ENCODE peak calls at places on chromosomes 12 and 14, in four cellular contexts. X is bronchial epithelial cell, N is uterus, Y is LNCaP clone FGC. U is an unnamed sample.

GRCh38 chr14:65632487-65632886 is 220.0 kb downstream of the FUT8 start:
- DNase-seq in Y (peak), N (no peak), X (no peak), U (no peak)

GRCh38 chr12:55820679-55821078 is 2.8 kb downstream of the ORMDL2 start:
- DNase-seq in N (no peak), X (no peak), Y (no peak), U (peak)

GRCh38 chr14:53062856-53063255 is 90.3 kb downstream of the DDHD1 start:
- DNase-seq in X (peak), Y (no peak), N (no peak), U (peak)

GRCh38 chr12:91833780-91834359 is 311.8 kb downstream of the BTG1 start:
- DNase-seq in N (no peak), X (no peak), Y (no peak), U (no peak)

GRCh38 chr12:5395443-5396401 is 36.2 kb upstream of the NTF3 start:
- DNase-seq in X (peak), N (peak), Y (peak), U (peak)

GRCh38 chr12:76345569-76345968 is 2.6 kb downstream of the BBS10 start:
- DNase-seq in X (no peak), Y (peak), N (no peak), U (no peak)

GRCh38 chr14:95156153-95156764 is 1.1 kb downstream of the DICER1 start:
- DNase-seq in Y (no peak), X (peak), N (no peak), U (peak)

GRCh38 chr12:43277630-43278267 is 274.3 kb downstream of the ADAMTS20 start:
- DNase-seq in X (peak), N (no peak), Y (peak), U (peak)

GRCh38 chr14:52068741-52069616 is at the start of gene NID2:
- DNase-seq in N (peak), X (peak), Y (no peak), U (peak)

GRCh38 chr12:11853126-11853525 is 203.7 kb downstream of the ETV6 start:
- DNase-seq in X (no peak), Y (no peak), N (no peak), U (no peak)

GRCh38 chr12:88471641-88472040 is 108.6 kb downstream of the KITLG start:
- DNase-seq in X (peak), N (no peak), Y (peak), U (peak)

GRCh38 chr14:71348394-71348793 is 441.1 kb downstream of the PCNX1 start:
- DNase-seq in Y (no peak), X (no peak), N (no peak), U (no peak)

GRCh38 chr12:54037360-54038259 is 4.8 kb downstream of the HOXC5 start:
- DNase-seq in N (no peak), X (no peak), Y (no peak), U (no peak)

GRCh38 chr14:36066636-36067035 is 109.9 kb downstream of the PTCSC3 start:
- DNase-seq in X (peak), Y (no peak), N (no peak), U (peak)

GRCh38 chr12:50313256-50313931 is 30.1 kb upstream of the LIMA1 start:
- DNase-seq in Y (no peak), N (no peak), X (peak), U (peak)

GRCh38 chr12:10968765-10969456 is 17.8 kb downstream of the TAS2R50 start:
- DNase-seq in X (peak), N (peak), Y (peak), U (peak)

GRCh38 chr12:120962487-120963054 is 15.8 kb upstream of the HNF1A start:
- DNase-seq in X (peak), N (no peak), Y (no peak), U (peak)

GRCh38 chr12:15193927-15194326 is 27.3 kb downstream of the RERG start:
- DNase-seq in X (peak), N (peak), Y (no peak), U (peak)

GRCh38 chr14:33879684-33880286 is 71.1 kb downstream of the EGLN3 start:
- DNase-seq in Y (no peak), X (no peak), N (no peak), U (no peak)

GRCh38 chr14:101248056-101248725 is 313.1 kb upstream of the DIO3 start:
- DNase-seq in N (no peak), X (no peak), Y (no peak), U (no peak)

GRCh38 chr14:44662250-44662891 is 155.3 kb upstream of the FSCB start:
- DNase-seq in Y (no peak), X (no peak), N (no peak), U (no peak)

GRCh38 chr12:77855548-77855947 is 24.9 kb downstream of the NAV3 start:
- DNase-seq in N (no peak), Y (no peak), X (peak), U (peak)

GRCh38 chr14:28412076-28412475 is 354.5 kb upstream of the FOXG1 start:
- DNase-seq in X (peak), N (no peak), Y (no peak), U (peak)

GRCh38 chr14:63713765-63714164 is 14.1 kb downstream of the SGPP1 start:
- DNase-seq in X (peak), Y (no peak), N (no peak), U (peak)

GRCh38 chr14:33810308-33810707 is 140.6 kb downstream of the EGLN3 start:
- DNase-seq in N (no peak), Y (no peak), X (peak), U (peak)

GRCh38 chr12:45379261-45379660 is 163.4 kb downstream of the ANO6 start:
- DNase-seq in X (peak), N (no peak), Y (peak), U (peak)

GRCh38 chr12:101747695-101748094 is 8.4 kb upstream of the SYCP3 start:
- DNase-seq in Y (no peak), N (no peak), X (no peak), U (no peak)

GRCh38 chr12:13799574-13799973 is 181.8 kb downstream of the GRIN2B start:
- DNase-seq in Y (no peak), N (no peak), X (no peak), U (no peak)

GRCh38 chr12:42516573-42516972 is 73.0 kb downstream of the PRICKLE1 start:
- DNase-seq in Y (no peak), N (no peak), X (no peak), U (no peak)

GRCh38 chr12:43028826-43029225 is 439.3 kb upstream of the PRICKLE1 start:
- DNase-seq in X (no peak), Y (no peak), N (no peak), U (no peak)

GRCh38 chr14:22845103-22845394 is 8.7 kb downstream of the MMP14 start:
- DNase-seq in X (no peak), N (no peak), Y (no peak), U (no peak)

GRCh38 chr12:14941369-14941768 is 3.0 kb upstream of the ERP27 start:
- DNase-seq in Y (no peak), X (no peak), N (no peak), U (no peak)

GRCh38 chr12:14950982-14951746 is 10.2 kb downstream of the ARHGDIB start:
- DNase-seq in X (peak), Y (no peak), N (no peak), U (peak)

GRCh38 chr14:20866194-20866593 is 25.0 kb upstream of the RNASE3 start:
- DNase-seq in Y (no peak), X (no peak), N (no peak), U (no peak)

GRCh38 chr14:20866963-20867362 is 24.2 kb upstream of the RNASE3 start:
- DNase-seq in N (no peak), Y (no peak), X (peak), U (no peak)
- TF ChIP-seq CTCF in N (no peak), Y (peak), X (peak), U (peak)

GRCh38 chr12:113373440-113373839 is 15.1 kb downstream of the PLBD2 start:
- DNase-seq in Y (no peak), X (no peak), N (no peak), U (no peak)

GRCh38 chr12:113372371-113372770 is 14.0 kb downstream of the PLBD2 start:
- DNase-seq in X (no peak), N (no peak), Y (no peak), U (no peak)

GRCh38 chr12:113373966-113374365 is 15.6 kb downstream of the PLBD2 start:
- DNase-seq in N (no peak), Y (no peak), X (no peak), U (peak)

GRCh38 chr12:113370923-113371682 is 12.7 kb downstream of the PLBD2 start:
- DNase-seq in N (no peak), X (no peak), Y (no peak), U (no peak)

GRCh38 chr12:113371808-113372207 is 13.4 kb downstream of the PLBD2 start:
- DNase-seq in N (no peak), X (no peak), Y (no peak), U (no peak)
- H3K4me3 ChIP-seq in N (no peak), X (no peak), Y (no peak), U (no peak)

GRCh38 chr12:31204995-31205582 is 120.9 kb downstream of the SINHCAF start:
- DNase-seq in Y (no peak), N (no peak), X (peak), U (peak)
- TF ChIP-seq CTCF in Y (no peak), N (no peak), X (no peak), U (no peak)

DNA sequence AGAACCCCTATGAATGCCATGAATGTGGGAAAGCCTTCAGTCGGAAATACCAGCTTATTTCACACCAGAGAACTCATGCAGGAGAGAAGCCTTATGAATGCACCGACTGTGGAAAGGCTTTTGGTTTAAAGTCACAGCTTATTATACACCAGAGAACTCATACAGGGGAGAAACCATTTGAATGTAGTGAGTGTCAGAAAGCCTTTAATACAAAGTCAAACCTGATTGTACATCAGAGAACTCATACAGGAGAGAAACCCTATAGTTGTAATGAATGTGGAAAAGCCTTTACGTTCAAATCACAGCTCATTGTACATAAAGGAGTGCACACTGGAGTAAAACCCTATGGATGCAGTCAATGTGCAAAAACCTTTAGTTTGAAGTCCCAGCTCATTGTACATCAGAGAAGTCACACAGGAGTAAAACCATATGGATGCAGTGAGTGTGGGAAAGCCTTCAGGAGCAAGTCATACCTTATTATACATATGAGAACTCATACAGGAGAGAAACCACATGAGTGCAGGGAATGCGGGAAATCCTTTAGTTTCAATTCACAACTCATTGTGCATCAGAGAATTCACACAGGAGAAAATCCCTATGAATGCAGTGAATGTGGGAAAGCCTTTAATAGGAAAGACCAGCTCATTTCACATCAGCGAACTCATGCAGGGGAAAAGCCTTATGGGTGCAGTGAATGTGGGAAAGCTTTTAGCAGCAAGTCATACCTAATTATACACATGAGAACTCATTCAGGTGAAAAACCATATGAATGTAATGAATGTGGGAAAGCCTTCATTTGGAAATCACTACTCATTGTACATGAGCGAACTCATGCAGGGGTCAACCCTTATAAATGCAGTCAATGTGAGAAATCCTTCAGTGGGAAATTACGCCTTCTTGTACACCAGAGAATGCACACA is 22.3 kb downstream of the ZNF268 start:
- DNase-seq in N (no peak), Y (peak), X (no peak), U (peak)
- H3K4me3 ChIP-seq in N (no peak), Y (no peak), X (no peak), U (no peak)

DNA sequence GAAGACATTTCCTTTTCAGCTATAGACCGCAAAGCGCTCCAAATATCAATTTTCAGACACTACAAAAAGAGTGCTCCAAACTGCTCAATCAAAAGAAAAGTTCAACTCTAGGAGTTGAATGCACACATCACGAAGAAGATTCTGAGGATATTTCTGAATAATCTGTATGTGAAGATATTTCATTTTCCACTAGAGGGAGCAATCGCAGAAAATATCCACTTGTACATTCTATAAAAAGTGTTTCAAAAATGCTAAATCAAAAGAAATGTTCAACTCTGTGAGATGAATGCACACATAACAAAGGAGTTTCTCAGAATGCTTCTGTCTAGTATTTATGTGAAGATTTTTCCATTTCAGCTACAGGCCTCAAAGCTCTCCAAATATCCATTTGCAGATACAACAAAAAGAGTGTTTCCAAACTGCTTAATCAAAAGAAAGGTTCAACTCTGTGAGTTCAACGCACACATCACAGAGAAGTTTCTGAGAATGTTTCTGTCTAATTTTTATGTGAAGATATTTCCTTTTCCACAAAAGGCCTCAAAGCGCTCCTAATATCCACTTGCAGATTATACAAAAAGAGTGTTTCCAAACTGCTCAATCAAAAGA is 643.8 kb upstream of the ALG10B start:
- DNase-seq in N (no peak), Y (no peak), X (peak), U (peak)
- TF ChIP-seq CTCF in N (no peak), Y (peak), X (peak), U (no peak)

GRCh38 chr14:73997944-73998451 is 21.1 kb downstream of the ENTPD5 start:
- DNase-seq in N (no peak), X (no peak), Y (no peak), U (no peak)

GRCh38 chr14:73996731-73997107 is 22.4 kb downstream of the ENTPD5 start:
- DNase-seq in N (no peak), X (no peak), Y (no peak), U (no peak)

GRCh38 chr14:73998736-73999135 is 20.4 kb downstream of the ENTPD5 start:
- DNase-seq in N (no peak), Y (no peak), X (no peak), U (no peak)

GRCh38 chr14:73997108-73997943 is 21.8 kb downstream of the ENTPD5 start:
- DNase-seq in N (no peak), X (no peak), Y (no peak), U (no peak)

DNA sequence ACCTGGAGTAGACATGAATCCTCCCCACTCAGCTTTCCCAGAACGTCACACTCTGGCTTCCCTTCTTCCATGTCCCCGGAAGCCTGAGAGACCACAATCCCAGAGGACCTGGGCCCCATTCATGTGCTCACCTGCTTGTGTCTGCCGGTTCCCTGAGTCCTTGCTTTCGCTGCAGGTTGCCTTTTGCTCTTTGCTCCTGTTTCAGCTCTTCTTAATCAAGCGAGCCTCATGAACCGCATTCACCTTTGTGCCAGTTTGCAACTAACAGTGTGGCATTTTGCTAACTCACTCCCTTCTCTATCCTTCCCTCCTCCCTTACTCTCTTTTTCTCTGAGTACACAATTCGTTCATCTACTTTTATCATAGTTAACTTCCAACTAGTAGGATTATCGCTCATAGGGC is 23.1 kb downstream of the ENTPD5 start:
- DNase-seq in X (no peak), Y (no peak), N (no peak), U (no peak)
- H3K4me3 ChIP-seq in X (no peak), Y (no peak), N (no peak), U (no peak)

GRCh38 chr14:99808133-99808505 is 14.9 kb downstream of the EML1 start:
- DNase-seq in X (no peak), N (peak), Y (no peak), U (no peak)
- TF ChIP-seq CTCF in X (no peak), N (no peak), Y (no peak), U (no peak)

GRCh38 chr12:47223848-47224213 is 144.1 kb upstream of the AMIGO2 start:
- DNase-seq in Y (no peak), X (no peak), N (peak), U (no peak)
- H3K4me3 ChIP-seq in Y (no peak), X (no peak), N (peak), U (no peak)

DNA sequence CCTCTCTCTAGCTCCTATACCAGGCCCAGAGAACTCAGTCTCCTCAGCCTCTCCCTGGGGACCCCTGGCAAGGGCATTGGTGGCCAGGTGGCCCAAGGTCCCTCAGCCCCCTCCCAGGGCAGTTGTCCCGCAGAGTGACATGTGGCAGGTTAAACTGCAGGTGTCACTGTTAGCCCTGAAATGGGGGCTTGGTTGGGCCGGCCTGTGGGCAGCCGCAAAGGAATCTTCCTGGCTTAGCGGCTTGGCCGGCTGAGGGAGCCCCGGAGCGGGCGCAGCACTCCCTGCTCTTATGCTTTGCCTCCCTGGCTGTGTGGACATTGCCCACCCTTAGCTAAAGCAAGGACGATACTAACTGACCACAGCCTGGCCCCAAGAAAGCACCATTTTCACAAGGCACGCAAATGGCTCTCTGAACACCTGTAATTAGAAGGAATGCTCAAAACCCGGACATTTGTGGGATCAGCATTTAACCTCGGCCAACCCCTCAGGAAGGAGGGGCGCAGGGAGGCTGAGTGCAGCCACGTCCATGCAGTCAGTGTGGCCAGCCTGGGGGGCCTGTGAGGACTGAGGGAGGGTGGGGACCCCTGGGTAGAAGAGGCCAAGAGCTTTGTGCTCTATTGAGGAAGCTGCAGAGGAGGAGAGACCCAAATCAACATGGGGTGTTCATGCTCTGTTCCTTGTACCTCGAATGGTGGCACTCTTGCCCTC is 82.2 kb downstream of the PAPOLA start:
- DNase-seq in X (peak), Y (no peak), N (no peak), U (peak)
- TF ChIP-seq CTCF in X (peak), Y (peak), N (no peak), U (peak)